ENCODE peak calls at places on chromosome 22, in four cellular contexts. T is PC-3, Z is neural progenitor cell, B is MM.1S. J is an unnamed sample. For H3K4me1, the result is how much of the 10 kb centered on the place peaks cover.

GRCh38 chr22:50316114-50317065 is 8.9 kb upstream of the PLXNB2 start:
- DNase-seq in T (no peak), Z (no peak), B (no peak), J (no peak)

GRCh38 chr22:37218399-37218770 is 6.1 kb upstream of the SSTR3 start:
- DNase-seq in T (no peak), Z (no peak), B (peak), J (no peak)

GRCh38 chr22:19750666-19751490 is 9.7 kb upstream of the TBX1 start:
- DNase-seq in T (peak), Z (no peak), B (no peak), J (no peak)

GRCh38 chr22:49948958-49949913 is 11.3 kb upstream of the PIM3 start:
- DNase-seq in T (peak), Z (no peak), B (no peak), J (no peak)

GRCh38 chr22:43754176-43754575 is 57.9 kb downstream of the EFCAB6 start:
- DNase-seq in T (no peak), Z (no peak), B (no peak), J (no peak)

GRCh38 chr22:36425977-36426523 is 38.3 kb upstream of the MYH9 start:
- DNase-seq in T (no peak), Z (peak), B (no peak), J (no peak)

GRCh38 chr22:49382451-49382735 is 445.3 kb downstream of the BRD1 start:
- DNase-seq in T (no peak), Z (no peak), B (no peak), J (no peak)

GRCh38 chr22:50620861-50621490 is 7.0 kb downstream of the ARSA start:
- DNase-seq in T (peak), Z (no peak), B (peak), J (peak)

GRCh38 chr22:44941176-44941575 is 68.6 kb downstream of the PHF21B start:
- DNase-seq in T (no peak), Z (peak), B (no peak), J (no peak)

GRCh38 chr22:49892226-49892899 is 25.9 kb downstream of the ALG12 start:
- DNase-seq in T (no peak), Z (no peak), B (no peak), J (no peak)

GRCh38 chr22:37559901-37560681 is at the start of gene CDC42EP1:
- DNase-seq in T (peak), Z (peak), B (no peak), J (no peak)

GRCh38 chr22:41001722-41002122 is 50.5 kb downstream of the RBX1 start:
- DNase-seq in T (peak), Z (no peak), B (no peak), J (no peak)

GRCh38 chr22:43296279-43296902 is 46.8 kb downstream of the SCUBE1 start:
- DNase-seq in T (no peak), Z (peak), B (no peak), J (no peak)

GRCh38 chr22:20000246-20001081 is 16.2 kb downstream of the ARVCF start:
- DNase-seq in T (no peak), Z (no peak), B (no peak), J (no peak)

GRCh38 chr22:46131151-46131587 is 19.2 kb upstream of the PPARA start:
- DNase-seq in T (no peak), Z (peak), B (no peak), J (no peak)
- TF ChIP-seq CTCF in T (peak), Z (peak), B (peak), J (peak)

DNA sequence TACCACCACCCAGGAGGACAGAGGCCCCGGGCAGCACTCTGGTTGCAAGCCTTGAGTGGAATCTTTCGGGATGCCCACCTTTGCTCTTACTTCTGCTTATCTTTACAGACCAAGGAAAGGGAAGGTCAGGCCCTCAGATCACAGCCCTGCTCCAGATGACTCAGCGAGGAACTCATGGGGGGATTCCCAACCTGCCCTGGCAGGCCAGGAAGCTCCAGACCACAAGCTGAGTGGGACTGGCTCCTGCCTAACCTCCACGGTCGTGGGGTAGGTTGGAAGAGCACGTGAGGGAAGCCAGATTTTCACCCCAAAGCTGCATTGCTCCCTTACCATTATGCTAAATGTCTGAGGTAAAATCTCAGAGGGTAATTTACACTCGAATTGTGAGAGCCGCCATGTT is 11.8 kb downstream of the TBC1D10A start:
- DNase-seq in T (no peak), Z (no peak), B (no peak), J (no peak)
- TF ChIP-seq EZH2phosphoT487 in T (no peak), Z (no peak), B (no peak), J (no peak)

GRCh38 chr22:46794491-46794890 is 32.0 kb downstream of the TBC1D22A start:
- DNase-seq in T (no peak), Z (no peak), B (no peak), J (no peak)
- H3K4me1 ChIP-seq in T (under half), Z (under half), B (under half), J (under half)

GRCh38 chr22:31942091-31942490 is 2.2 kb upstream of the YWHAH start:
- DNase-seq in T (no peak), Z (no peak), B (no peak), J (no peak)

GRCh38 chr22:31935961-31936635 is 8.2 kb upstream of the YWHAH start:
- DNase-seq in T (no peak), Z (peak), B (no peak), J (no peak)

GRCh38 chr22:31937328-31937727 is 7.0 kb upstream of the YWHAH start:
- DNase-seq in T (no peak), Z (no peak), B (no peak), J (no peak)

GRCh38 chr22:31940506-31940905 is 3.8 kb upstream of the YWHAH start:
- DNase-seq in T (no peak), Z (no peak), B (no peak), J (no peak)

DNA sequence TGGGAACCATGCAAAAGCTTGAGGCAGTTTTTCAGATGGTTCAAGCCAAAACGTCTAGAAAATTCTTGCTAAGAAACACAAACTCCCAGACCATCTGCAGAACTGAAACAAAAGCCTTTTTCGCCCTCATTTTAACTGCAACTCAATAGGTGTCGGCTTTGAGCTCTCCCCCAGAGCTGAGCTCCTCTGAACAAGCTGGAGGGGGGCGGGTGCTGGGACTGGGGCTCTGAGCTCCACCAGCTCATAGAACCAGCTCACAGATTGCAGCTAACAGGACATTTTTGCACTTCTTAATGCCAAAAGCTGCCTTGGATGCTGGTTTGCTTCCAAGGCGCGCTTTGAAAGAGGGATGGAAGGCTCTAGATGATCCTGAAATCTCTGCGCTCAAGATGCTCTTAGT is 6.1 kb upstream of the YWHAH start:
- DNase-seq in T (no peak), Z (no peak), B (no peak), J (no peak)
- TF ChIP-seq CTCF in T (no peak), Z (no peak), B (no peak), J (no peak)

GRCh38 chr22:26239561-26239960 is 70.3 kb downstream of the SEZ6L start:
- DNase-seq in T (no peak), Z (no peak), B (no peak), J (no peak)
- TF ChIP-seq EZH2phosphoT487 in T (no peak), Z (no peak), B (no peak), J (no peak)

GRCh38 chr22:23200896-23201295 is 20.6 kb downstream of the BCR start:
- DNase-seq in T (no peak), Z (no peak), B (no peak), J (no peak)

GRCh38 chr22:23197836-23198235 is 17.5 kb downstream of the BCR start:
- DNase-seq in T (no peak), Z (no peak), B (no peak), J (no peak)

GRCh38 chr22:23196165-23196564 is 15.9 kb downstream of the BCR start:
- DNase-seq in T (no peak), Z (no peak), B (no peak), J (no peak)

GRCh38 chr22:23202812-23203451 is 22.6 kb downstream of the BCR start:
- DNase-seq in T (no peak), Z (no peak), B (no peak), J (no peak)

DNA sequence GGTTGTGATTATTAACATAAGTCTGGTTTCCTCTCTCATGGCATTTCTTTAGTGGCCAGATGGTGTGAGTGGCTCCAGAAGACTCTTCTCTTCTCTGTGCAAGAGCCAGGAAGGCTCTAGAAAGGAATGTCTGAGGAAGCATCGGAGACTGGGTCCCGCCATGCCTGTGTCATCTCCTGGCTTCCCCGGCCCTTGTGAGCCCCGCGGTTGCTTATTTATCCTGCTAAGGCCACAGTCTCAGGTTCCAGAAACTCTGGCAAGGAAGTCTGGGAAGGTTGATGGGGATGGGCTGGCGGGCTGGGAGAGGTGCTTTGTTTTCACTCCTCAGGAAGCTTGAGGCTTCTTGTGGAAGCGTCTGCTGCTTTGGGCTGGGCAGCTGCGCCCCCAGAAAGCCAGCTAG is 18.9 kb downstream of the BCR start:
- DNase-seq in T (no peak), Z (peak), B (no peak), J (no peak)
- H3K4me1 ChIP-seq in T (under half), Z (under half), B (under half), J (under half)

GRCh38 chr22:29078036-29078868 is 5.4 kb downstream of the KREMEN1 start:
- DNase-seq in T (no peak), Z (no peak), B (no peak), J (no peak)
- TF ChIP-seq CTCF in T (no peak), Z (no peak), B (no peak), J (no peak)

GRCh38 chr22:22816766-22817410 is 70.7 kb upstream of the IGLL5 start:
- DNase-seq in T (no peak), Z (no peak), B (no peak), J (no peak)

GRCh38 chr22:22818202-22818538 is 69.4 kb upstream of the IGLL5 start:
- DNase-seq in T (no peak), Z (no peak), B (no peak), J (no peak)

GRCh38 chr22:22816171-22816514 is 71.5 kb upstream of the IGLL5 start:
- DNase-seq in T (no peak), Z (no peak), B (no peak), J (no peak)

GRCh38 chr22:22818861-22819855 is 68.5 kb upstream of the IGLL5 start:
- DNase-seq in T (no peak), Z (no peak), B (peak), J (peak)

DNA sequence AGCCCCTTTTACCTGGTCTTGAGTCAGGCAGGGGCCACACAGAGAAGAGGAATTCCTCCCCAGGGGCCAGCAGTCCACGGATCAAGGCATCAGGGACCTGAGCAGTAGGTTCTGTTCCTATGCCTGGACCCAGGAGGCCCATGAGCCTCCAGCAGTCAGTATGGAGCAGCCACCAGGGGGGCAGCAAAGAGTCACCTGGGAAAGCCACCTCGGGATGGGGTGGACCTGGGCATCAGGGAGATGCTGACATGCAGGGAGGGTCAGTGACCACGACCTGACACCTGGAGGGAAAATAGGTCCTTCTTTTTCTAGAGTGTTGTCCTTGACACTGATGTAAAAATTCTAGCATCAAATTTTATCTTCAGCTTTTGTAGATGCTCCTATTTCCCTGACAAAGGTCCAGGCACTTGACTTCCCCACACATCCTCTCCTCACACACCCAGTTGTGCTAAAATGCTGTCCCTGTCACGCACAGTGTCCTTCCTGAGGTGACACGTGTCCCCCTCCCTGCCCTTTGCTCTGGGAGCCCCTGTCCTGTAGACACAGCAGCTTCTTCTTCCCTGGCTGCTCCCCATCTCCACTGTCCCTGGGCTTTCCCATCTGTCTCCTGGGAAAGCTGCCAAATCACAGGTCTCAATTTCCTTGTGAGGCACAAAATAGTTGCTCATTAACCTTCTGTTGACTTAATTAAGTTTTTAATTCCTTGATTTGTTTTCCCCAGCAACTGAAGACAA is 70.0 kb upstream of the IGLL5 start:
- DNase-seq in T (no peak), Z (no peak), B (no peak), J (no peak)
- TF ChIP-seq EZH2phosphoT487 in T (no peak), Z (no peak), B (no peak), J (no peak)

GRCh38 chr22:21569459-21570161 is 2.1 kb downstream of the UBE2L3 start:
- DNase-seq in T (no peak), Z (peak), B (no peak), J (no peak)

GRCh38 chr22:21564411-21564810 is 3.1 kb upstream of the UBE2L3 start:
- DNase-seq in T (no peak), Z (no peak), B (no peak), J (no peak)

GRCh38 chr22:21567456-21568206 is at the start of gene UBE2L3:
- DNase-seq in T (peak), Z (peak), B (peak), J (peak)

GRCh38 chr22:21568207-21569075 is 927 bp downstream of the UBE2L3 start:
- DNase-seq in T (no peak), Z (peak), B (peak), J (peak)

GRCh38 chr22:21563912-21564311 is 3.6 kb upstream of the UBE2L3 start:
- DNase-seq in T (no peak), Z (no peak), B (no peak), J (no peak)
- H3K4me1 ChIP-seq in T (under half), Z (under half), B (under half), J (under half)

J was measured in OCI-LY7.